ENCODE peak calls at places on chromosomes 7 and 10, in nine cellular contexts. Z is fibroblast of lung, R is HCT116, K is PC-3, M is astrocyte, X is GM12878, G is mammary epithelial cell, C is GM23248, U is endothelial cell of umbilical vein. F is an unnamed sample.

GRCh38 chr7:137895301-137896201 is 48.8 kb upstream of the DGKI start:
- DNase-seq in Z (no peak), R (no peak), K (no peak), M (no peak), X (peak; percentile 72), G (no peak), C (no peak), U (no peak), F (no peak)

GRCh38 chr7:137961200-137962177 is 40.4 kb downstream of the CREB3L2 start:
- DNase-seq in Z (no peak), R (no peak), K (no peak), M (peak; percentile 29), X (no peak), G (no peak), C (peak; percentile 86), U (no peak), F (no peak)

GRCh38 chr7:20998309-20998708 is 211.6 kb upstream of the SP8 start:
- DNase-seq in Z (no peak), R (peak; percentile 38), K (peak; percentile 91), M (no peak), X (no peak), G (peak; percentile 78), C (no peak), U (no peak), F (no peak)

GRCh38 chr7:74627699-74628411 is 29.7 kb upstream of the GTF2I start:
- DNase-seq in Z (peak; percentile 76), R (no peak), K (no peak), M (no peak), X (no peak), G (no peak), C (peak; percentile 69), U (no peak), F (peak; percentile 71)

GRCh38 chr10:72049969-72050781 is 38.2 kb downstream of the SPOCK2 start:
- DNase-seq in Z (no peak), R (no peak), K (no peak), M (no peak), X (no peak), G (no peak), C (peak; percentile 18), U (no peak), F (peak; percentile 20)

GRCh38 chr10:96133135-96133534 is 3.0 kb downstream of the ZNF518A start:
- DNase-seq in Z (no peak), R (no peak), K (peak; percentile 61), M (peak; percentile 14), X (no peak), G (peak; percentile 73), C (peak; percentile 34), U (no peak), F (no peak)

GRCh38 chr7:49137978-49138377 is 213.6 kb downstream of the CDC14C start:
- DNase-seq in Z (no peak), R (no peak), K (no peak), M (no peak), X (no peak), G (no peak), C (no peak), U (no peak), F (no peak)

GRCh38 chr7:130903358-130903974 is 169.5 kb upstream of the KLF14 start:
- DNase-seq in Z (peak; percentile 99), R (no peak), K (peak; percentile 72), M (peak; percentile 98), X (no peak), G (peak; percentile 90), C (peak; percentile 96), U (peak; percentile 88), F (no peak)

GRCh38 chr7:157954901-157955300 is 618.1 kb downstream of the DNAJB6 start:
- DNase-seq in Z (no peak), R (no peak), K (no peak), M (no peak), X (no peak), G (no peak), C (no peak), U (no peak), F (no peak)

GRCh38 chr7:135512135-135512887 is 2.4 kb upstream of the CNOT4 start:
- DNase-seq in Z (peak; percentile 68), R (peak; percentile 78), K (peak; percentile 81), M (peak; percentile 39), X (peak; percentile 37), G (peak; percentile 53), C (peak; percentile 72), U (peak; percentile 68), F (peak; percentile 81)

GRCh38 chr10:73837072-73837471 is 25.7 kb upstream of the NDST2 start:
- DNase-seq in Z (peak; percentile 44), R (no peak), K (peak; percentile 74), M (peak; percentile 44), X (no peak), G (no peak), C (peak; percentile 76), U (peak; percentile 83), F (no peak)

GRCh38 chr7:13508586-13508985 is 480.9 kb downstream of the ETV1 start:
- DNase-seq in Z (peak; percentile 25), R (no peak), K (peak; percentile 42), M (peak; percentile 3), X (no peak), G (no peak), C (peak; percentile 4), U (no peak), F (no peak)

GRCh38 chr7:40874756-40875155 is 740.0 kb downstream of the SUGCT start:
- DNase-seq in Z (no peak), R (no peak), K (no peak), M (no peak), X (no peak), G (no peak), C (no peak), U (no peak), F (peak; percentile 17)

GRCh38 chr10:111524134-111524533 is 447.3 kb downstream of the ADRA2A start:
- DNase-seq in Z (no peak), R (no peak), K (no peak), M (no peak), X (no peak), G (no peak), C (no peak), U (no peak), F (no peak)

GRCh38 chr10:128058106-128058745 is 68.0 kb downstream of the MKI67 start:
- DNase-seq in Z (no peak), R (no peak), K (no peak), M (no peak), X (no peak), G (no peak), C (no peak), U (no peak), F (no peak)

GRCh38 chr7:93890464-93891068 is at the start of gene TFPI2:
- DNase-seq in Z (peak; percentile 49), R (no peak), K (peak; percentile 87), M (peak; percentile 82), X (no peak), G (peak; percentile 93), C (peak; percentile 84), U (peak; percentile 62), F (peak; percentile 52)

GRCh38 chr7:90613088-90613498 is 17.0 kb downstream of the CDK14 start:
- DNase-seq in Z (no peak), R (no peak), K (no peak), M (peak; percentile 61), X (peak; percentile 69), G (no peak), C (peak; percentile 66), U (peak; percentile 61), F (peak; percentile 89)

GRCh38 chr10:8044908-8045727 is 9.4 kb upstream of the GATA3 start:
- DNase-seq in Z (no peak), R (no peak), K (no peak), M (no peak), X (no peak), G (peak; percentile 27), C (no peak), U (peak; percentile 59), F (no peak)

GRCh38 chr7:25619963-25620799 is 391.9 kb upstream of the NPVF start:
- DNase-seq in Z (peak; percentile 9), R (no peak), K (no peak), M (no peak), X (no peak), G (no peak), C (no peak), U (no peak), F (peak; percentile 82)

GRCh38 chr10:103278862-103279298 is 1.9 kb downstream of the INA start:
- DNase-seq in Z (peak; percentile 61), R (no peak), K (peak; percentile 41), M (peak; percentile 14), X (no peak), G (no peak), C (peak; percentile 71), U (peak; percentile 40), F (peak; percentile 64)

GRCh38 chr7:4786015-4786414 is 10.6 kb downstream of the AP5Z1 start:
- DNase-seq in Z (no peak), R (no peak), K (no peak), M (no peak), X (no peak), G (no peak), C (no peak), U (no peak), F (no peak)
- H3K27me3 ChIP-seq in Z (no peaks in the 10 kb centered on the region), R (no peaks in the 10 kb centered on the region), K (no peaks in the 10 kb centered on the region), M (no peaks in the 10 kb centered on the region), X (no peaks in the 10 kb centered on the region), G (no peaks in the 10 kb centered on the region), C (no peaks in the 10 kb centered on the region), U (no peaks in the 10 kb centered on the region), F (no peaks in the 10 kb centered on the region)

GRCh38 chr7:104327963-104328307 is 468 bp upstream of the LHFPL3 start:
- DNase-seq in Z (no peak), R (no peak), K (no peak), M (no peak), X (no peak), G (no peak), C (peak; percentile 16), U (no peak), F (no peak)
- TF ChIP-seq EZH2 in Z (peak; percentile 29), R (no peak), K (no peak), M (no peak), X (no peak), G (peak; percentile 74), C (no peak), U (no peak), F (no peak)

DNA sequence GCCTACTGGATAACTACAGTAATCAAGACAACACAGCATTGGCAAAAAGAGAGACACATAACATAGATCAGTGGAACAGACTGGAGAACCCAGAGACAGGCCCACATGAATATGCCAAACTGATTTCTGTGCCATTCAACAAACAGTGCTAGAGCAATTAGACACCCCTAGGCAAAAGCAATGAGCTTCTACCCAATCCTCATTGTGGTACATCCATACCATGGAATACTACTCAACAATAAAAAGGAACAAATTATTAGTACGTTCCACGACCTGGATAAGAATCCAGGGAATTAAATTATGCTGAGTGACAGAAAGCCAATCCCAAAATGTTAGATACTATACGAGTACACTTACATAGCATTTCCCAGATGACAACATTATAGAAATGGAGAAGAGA is 2.8 kb upstream of the SVIL start:
- DNase-seq in Z (no peak), R (no peak), K (no peak), M (no peak), X (no peak), G (no peak), C (no peak), U (no peak), F (no peak)
- H3K27ac ChIP-seq in Z (no peak overlapping the region), R (no peak overlapping the region), K (no peak overlapping the region), M (no peak overlapping the region), X (no peak overlapping the region), G (no peak overlapping the region), C (no peak overlapping the region), U (no peak overlapping the region), F (no peak overlapping the region)

DNA sequence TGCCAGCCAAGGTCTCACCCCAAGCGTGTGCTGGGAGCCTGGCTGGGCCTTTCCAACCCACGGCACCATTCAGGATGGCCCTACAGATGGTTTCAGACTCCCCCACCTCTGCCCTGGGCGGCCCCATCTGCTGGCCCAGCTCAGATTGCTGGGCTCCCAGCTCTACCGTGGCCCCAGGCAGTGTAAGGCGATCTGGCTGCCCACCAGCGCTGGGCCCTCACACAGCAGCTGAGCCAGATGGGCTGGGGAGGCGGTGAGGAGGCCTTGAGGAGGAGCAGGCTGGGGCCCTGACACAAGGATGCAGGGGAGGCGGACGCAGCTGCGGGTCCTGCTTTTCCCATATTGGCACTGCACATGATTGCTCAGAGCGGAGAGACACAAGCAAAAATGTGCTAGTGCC is 162.8 kb downstream of the NRF1 start:
- DNase-seq in Z (no peak), R (no peak), K (no peak), M (no peak), X (no peak), G (no peak), C (no peak), U (no peak), F (no peak)
- H3K27me3 ChIP-seq in Z (peaks cover 35% of the 10 kb centered on the region), R (no peaks in the 10 kb centered on the region), K (no peaks in the 10 kb centered on the region), M (peaks cover 38% of the 10 kb centered on the region), X (peaks cover 5% of the 10 kb centered on the region), G (no peaks in the 10 kb centered on the region), C (peaks cover 33% of the 10 kb centered on the region), U (peaks cover 31% of the 10 kb centered on the region), F (peaks cover 10% of the 10 kb centered on the region)